ENCODE peak calls at places on chromosomes 13 and 19, in four cellular contexts. I is mesenchymal stem cell; D is naive thymus-derived CD4-positive, alpha-beta T cell; N is uterus. C is an unnamed sample. For H3K4me1, the result is how much of the 10 kb centered on the place peaks cover.

GRCh38 chr13:72204291-72204690 is 337.3 kb upstream of the DACH1 start:
- DNase-seq in D (no peak), N (no peak), I (no peak), C (peak)

GRCh38 chr19:29515706-29516357 is 10.0 kb upstream of the VSTM2B start:
- DNase-seq in I (no peak), N (no peak), D (no peak), C (no peak)

GRCh38 chr19:8654591-8655339 is 24.3 kb downstream of the NFILZ start:
- DNase-seq in N (peak), D (peak), I (peak), C (peak)

GRCh38 chr19:29687244-29687896 is 22.1 kb downstream of the PLEKHF1 start:
- DNase-seq in D (no peak), I (peak), N (peak), C (peak)

GRCh38 chr13:58991826-58992477 is 1171.8 kb downstream of the DIAPH3 start:
- DNase-seq in D (no peak), I (no peak), N (no peak), C (no peak)

GRCh38 chr13:59782696-59783095 is 381.0 kb downstream of the DIAPH3 start:
- DNase-seq in I (no peak), D (no peak), N (no peak), C (no peak)

GRCh38 chr13:70390064-70390463 is 281.8 kb upstream of the KLHL1 start:
- DNase-seq in I (no peak), D (no peak), N (no peak), C (no peak)

GRCh38 chr13:99350191-99350590 is 43.0 kb upstream of the GPR183 start:
- DNase-seq in I (no peak), N (no peak), D (no peak), C (no peak)

GRCh38 chr19:17205237-17206140 is 9.7 kb upstream of the USE1 start:
- DNase-seq in I (peak), N (no peak), D (peak), C (peak)

GRCh38 chr13:48586591-48587103 is 53.8 kb upstream of the RCBTB2 start:
- DNase-seq in N (peak), D (no peak), I (no peak), C (no peak)
- H3K4me3 ChIP-seq in N (no peak), D (no peak), I (no peak), C (no peak)

GRCh38 chr19:18434411-18435184 is 3.3 kb downstream of the ISYNA1 start:
- DNase-seq in D (no peak), N (no peak), I (no peak), C (peak)

GRCh38 chr19:18435848-18436631 is 1.9 kb downstream of the ISYNA1 start:
- DNase-seq in I (peak), D (no peak), N (no peak), C (no peak)

GRCh38 chr19:18436651-18437478 is 1.1 kb downstream of the ISYNA1 start:
- DNase-seq in D (peak), N (peak), I (peak), C (peak)

GRCh38 chr19:18433735-18434398 is 4.1 kb downstream of the ISYNA1 start:
- DNase-seq in I (no peak), D (no peak), N (no peak), C (peak)

DNA sequence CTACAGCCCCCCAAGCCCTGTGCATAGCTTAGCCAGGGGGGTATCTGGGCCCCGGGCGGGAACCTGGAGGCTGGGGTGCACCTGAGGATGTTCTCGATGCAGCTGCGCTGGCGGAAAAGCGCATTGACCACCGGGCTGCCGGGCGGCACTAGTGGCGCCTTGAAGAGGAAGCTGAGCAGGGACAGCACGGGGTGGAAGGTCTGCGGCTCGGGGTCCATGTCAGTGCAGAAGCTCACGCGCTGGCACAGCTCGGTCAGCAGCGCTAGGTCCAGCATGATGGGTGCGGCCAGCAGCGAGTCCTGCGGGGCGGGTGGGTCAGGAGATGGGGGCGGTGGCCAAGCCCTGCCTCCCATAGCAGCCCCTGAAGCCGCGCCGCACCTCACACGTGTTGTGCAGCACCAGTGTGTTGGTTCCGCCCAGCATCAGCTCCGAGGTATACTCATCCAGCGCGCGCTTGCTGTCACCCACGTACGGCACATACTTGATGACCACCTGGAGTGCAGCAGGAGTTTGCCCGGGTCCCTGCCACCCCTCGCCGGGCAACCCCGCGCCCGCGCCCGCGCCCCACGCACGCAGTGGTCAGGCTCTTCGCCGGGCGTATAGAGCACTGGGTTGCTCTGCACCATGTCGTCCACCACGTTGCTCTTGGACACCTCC is 2.6 kb downstream of the ISYNA1 start:
- DNase-seq in D (no peak), N (no peak), I (no peak), C (peak)
- H3K4me1 ChIP-seq in D (under half), N (under half), I (half or more), C (half or more)

DNA sequence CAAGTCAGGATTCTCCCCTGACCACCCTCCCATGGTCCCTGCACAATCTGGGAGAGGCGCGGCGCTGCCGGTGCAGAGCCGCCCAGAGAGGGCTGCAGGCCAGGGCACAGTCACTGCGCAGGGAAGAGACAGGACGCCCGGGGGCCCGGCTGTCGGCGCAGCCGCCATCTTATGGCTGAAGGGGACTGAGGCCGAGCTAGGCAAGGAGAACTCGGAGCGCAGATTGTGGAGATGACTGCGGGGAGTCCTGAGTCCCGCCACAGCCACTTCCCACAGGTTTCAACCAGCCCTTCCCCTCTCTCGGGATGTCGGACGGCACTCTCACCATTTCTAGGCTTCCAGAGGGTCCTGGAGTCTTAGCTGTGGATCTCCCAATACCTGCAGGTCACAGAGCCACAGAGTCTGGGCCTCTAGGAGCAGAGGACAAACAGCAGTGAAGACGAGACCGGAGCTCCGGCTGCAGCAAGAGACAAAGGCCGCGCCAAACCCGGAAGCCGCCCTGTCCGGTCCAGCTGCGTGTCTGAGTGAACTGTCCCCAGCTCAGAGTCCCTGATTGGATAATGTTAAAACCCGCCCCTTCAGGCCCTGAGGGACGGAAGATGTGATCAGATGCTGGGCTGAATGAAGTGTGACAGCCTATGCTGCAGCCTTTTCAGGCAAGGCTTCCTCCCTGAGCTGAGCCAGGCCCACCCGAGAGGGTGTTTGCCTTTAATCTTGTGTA is at the start of gene ZNF708:
- DNase-seq in D (peak), I (peak), N (peak), C (peak)
- H3K4me3 ChIP-seq in D (peak), I (peak), N (peak), C (peak)

GRCh38 chr13:25192489-25192888 is 20.4 kb upstream of the AMER2 start:
- DNase-seq in D (no peak), N (no peak), I (no peak), C (no peak)

GRCh38 chr13:25190256-25190655 is 18.2 kb upstream of the AMER2 start:
- DNase-seq in D (no peak), I (no peak), N (no peak), C (no peak)

GRCh38 chr13:25192052-25192451 is 20.0 kb upstream of the AMER2 start:
- DNase-seq in D (no peak), N (no peak), I (no peak), C (no peak)

GRCh38 chr13:25186187-25186586 is 14.1 kb upstream of the AMER2 start:
- DNase-seq in N (no peak), D (no peak), I (no peak), C (no peak)

GRCh38 chr13:25187596-25187995 is 15.5 kb upstream of the AMER2 start:
- DNase-seq in N (no peak), D (no peak), I (no peak), C (no peak)
- H3K4me1 ChIP-seq in N (under half), D (under half), I (under half), C (under half)

DNA sequence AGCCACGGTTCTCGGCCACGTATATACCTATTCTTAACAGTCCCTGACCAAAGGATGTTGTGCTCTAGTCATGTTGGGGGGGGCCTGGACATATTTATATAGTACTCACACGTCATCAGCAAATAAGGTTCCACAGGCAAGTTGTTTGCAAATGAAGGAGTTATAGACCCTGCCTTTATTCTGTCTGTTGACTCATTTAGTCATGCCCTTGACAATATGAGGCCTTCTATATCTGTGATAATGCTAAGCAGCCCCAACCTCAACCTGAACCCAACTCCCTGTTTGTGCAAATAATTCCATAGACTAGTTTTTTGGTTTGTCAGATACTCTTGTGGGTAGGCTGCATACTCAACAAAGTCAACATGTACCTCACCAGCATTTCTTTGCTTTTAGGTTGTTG is 8.9 kb downstream of the ZNF586 start:
- DNase-seq in D (no peak), N (no peak), I (no peak), C (no peak)
- H3K4me3 ChIP-seq in D (peak), N (no peak), I (no peak), C (no peak)

DNA sequence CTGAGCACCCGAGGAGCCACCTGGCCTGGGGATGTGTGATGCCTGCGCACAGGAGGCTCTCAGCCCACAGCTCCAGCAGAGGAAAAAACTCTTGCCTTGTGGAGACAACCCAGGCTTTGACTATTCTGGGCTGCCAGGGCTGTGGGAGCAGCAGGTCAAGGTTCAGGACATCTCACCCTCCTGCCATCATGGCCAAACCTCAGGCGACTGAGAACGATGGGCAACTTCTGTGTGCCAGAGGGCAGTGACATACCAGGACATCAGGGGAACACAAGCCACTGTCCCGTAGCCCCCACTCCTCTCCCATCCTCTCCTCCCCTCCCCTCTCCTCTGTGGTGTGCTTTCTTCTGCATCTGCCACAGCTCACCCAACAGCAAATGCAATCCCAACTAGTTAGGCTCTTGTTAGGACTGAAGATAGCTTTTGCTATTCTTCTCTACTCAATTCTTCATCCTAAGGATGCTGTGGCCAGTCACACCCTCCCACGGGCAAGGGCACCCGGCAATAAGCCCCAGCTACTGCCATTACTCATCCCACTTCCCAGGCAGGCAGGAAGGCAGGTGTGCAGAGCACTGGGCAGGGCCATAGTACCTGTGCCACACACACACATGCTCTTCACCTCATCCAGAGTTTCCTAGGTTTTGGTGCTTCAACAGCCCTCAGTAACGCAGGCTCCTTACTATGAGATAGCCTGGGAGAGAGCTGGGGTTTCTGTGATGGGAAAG is 16.8 kb downstream of the ELL start:
- DNase-seq in N (no peak), D (no peak), I (no peak), C (no peak)
- H3K4me1 ChIP-seq in N (under half), D (under half), I (half or more), C (under half)

DNA sequence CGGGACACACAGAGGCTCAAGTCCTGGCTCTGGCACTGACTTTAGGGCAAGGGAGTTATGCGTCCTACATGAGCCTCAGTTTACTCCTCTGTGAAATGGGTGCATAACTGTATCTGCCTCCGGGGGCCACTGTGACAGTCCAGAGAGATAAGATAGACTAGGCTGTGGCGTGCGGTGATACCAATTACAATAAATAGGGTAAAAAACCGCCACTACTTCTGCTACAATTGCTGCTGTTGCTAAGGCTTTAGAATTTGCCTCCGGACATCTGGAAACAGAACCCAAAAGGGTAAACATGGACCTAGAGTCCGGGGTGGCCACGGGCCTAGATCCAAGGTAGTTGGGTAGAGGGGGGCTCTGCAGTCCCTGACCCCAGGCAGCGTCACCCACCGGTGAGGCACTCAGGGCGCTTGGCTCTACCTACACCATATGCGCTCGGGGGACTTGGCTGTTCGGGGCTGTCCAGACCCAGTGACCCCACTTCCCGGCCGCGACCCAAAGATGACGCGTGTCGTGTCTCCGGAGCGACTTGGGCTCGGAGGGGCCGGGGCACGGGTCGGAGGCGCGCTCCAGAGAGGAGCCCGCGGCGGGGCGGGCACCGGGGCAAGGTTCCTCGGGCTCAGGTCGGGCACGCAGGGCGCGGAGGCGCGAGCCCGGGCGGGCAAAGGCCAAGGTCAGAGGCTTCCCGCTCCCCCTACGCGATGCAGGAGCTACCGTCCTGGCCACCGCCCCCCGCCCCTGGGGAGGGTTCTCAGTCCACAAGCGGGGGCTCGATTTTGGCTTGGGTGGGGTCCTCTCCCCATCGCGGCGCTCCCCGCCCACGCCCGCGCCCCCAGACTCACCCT is 1.0 kb downstream of the INSR start:
- DNase-seq in D (no peak), N (peak), I (no peak), C (no peak)
- H3K4me3 ChIP-seq in D (no peak), N (peak), I (peak), C (peak)